ENCODE peak calls at places on chromosomes 1 and 21, in eight cellular contexts. Y is heart right ventricle, A is fibroblast of lung, V is breast epithelium, B is heart left ventricle, L is cardiac muscle cell, X is PC-3, J is left lung. K is an unnamed sample.

GRCh38 chr1:29360768-29361167 is 124.4 kb downstream of the PTPRU start:
- DNase-seq in B (no peak), L (no peak), V (no peak), Y (no peak), A (no peak), J (no peak), X (no peak), K (no peak)

GRCh38 chr1:43556772-43557171 is 26.1 kb downstream of the PTPRF start:
- DNase-seq in Y (no peak), X (no peak), J (no peak), V (no peak), A (no peak), L (no peak), B (no peak), K (no peak)

GRCh38 chr1:79912813-79913212 is 906.3 kb upstream of the ADGRL4 start:
- DNase-seq in X (no peak), J (no peak), A (peak; percentile 40), L (no peak), Y (no peak), B (no peak), V (no peak), K (no peak)

GRCh38 chr1:77820121-77820520 is 40.7 kb downstream of the MIGA1 start:
- DNase-seq in V (no peak), A (no peak), X (no peak), J (no peak), Y (no peak), L (no peak), B (no peak), K (no peak)

GRCh38 chr1:210635108-210635507 is 306.4 kb downstream of the HHAT start:
- DNase-seq in A (no peak), J (no peak), X (no peak), Y (no peak), V (no peak), L (no peak), B (no peak), K (peak; percentile 19)

GRCh38 chr1:42017730-42018129 is 99.0 kb upstream of the HIVEP3 start:
- DNase-seq in Y (no peak), V (no peak), X (no peak), L (no peak), A (no peak), B (no peak), J (no peak), K (no peak)

GRCh38 chr1:160925652-160926241 is 28.9 kb downstream of the ITLN2 start:
- DNase-seq in Y (no peak), J (no peak), L (no peak), A (no peak), B (no peak), X (peak; percentile 57), V (no peak), K (no peak)

GRCh38 chr1:36622741-36623648 is 140.3 kb upstream of the CSF3R start:
- DNase-seq in Y (no peak), X (no peak), L (no peak), A (no peak), B (no peak), V (no peak), J (no peak), K (no peak)

GRCh38 chr21:46606427-46606813 is 1.5 kb upstream of the S100B start:
- DNase-seq in V (no peak), B (no peak), Y (no peak), X (no peak), A (no peak), J (no peak), L (no peak), K (no peak)

GRCh38 chr21:44761011-44761729 is 40.5 kb downstream of the UBE2G2 start:
- DNase-seq in V (no peak), J (no peak), B (no peak), L (peak; percentile 30), X (peak; percentile 39), A (no peak), Y (no peak), K (peak; percentile 31)

GRCh38 chr1:213391445-213391844 is 340.4 kb downstream of the RPS6KC1 start:
- DNase-seq in A (no peak), X (no peak), V (no peak), L (no peak), J (no peak), B (no peak), Y (no peak), K (no peak)

GRCh38 chr1:25959626-25960025 is 38.2 kb downstream of the PAFAH2 start:
- DNase-seq in L (no peak), Y (no peak), X (no peak), B (no peak), J (no peak), V (no peak), A (peak; percentile 74), K (no peak)

GRCh38 chr1:23470282-23471070 is 13.5 kb downstream of the ASAP3 start:
- DNase-seq in V (no peak), Y (peak; percentile 71), L (no peak), A (peak; percentile 90), B (peak; percentile 58), X (no peak), J (peak; percentile 49), K (no peak)

GRCh38 chr1:112807999-112808398 is 92.9 kb upstream of the PPM1J start:
- DNase-seq in Y (no peak), B (peak; percentile 32), J (no peak), X (no peak), L (no peak), V (no peak), A (no peak), K (no peak)

GRCh38 chr21:45341779-45342178 is 54.1 kb upstream of the POFUT2 start:
- DNase-seq in Y (no peak), L (no peak), A (no peak), X (peak; percentile 47), J (no peak), B (no peak), V (no peak), K (peak; percentile 81)

GRCh38 chr1:117268926-117269378 is 58.2 kb upstream of the VTCN1 start:
- DNase-seq in Y (no peak), B (no peak), X (peak; percentile 74), V (peak; percentile 71), J (peak; percentile 32), A (no peak), L (peak; percentile 53), K (peak; percentile 35)

GRCh38 chr1:60149254-60149653 is 75.7 kb upstream of the C1orf87 start:
- DNase-seq in V (no peak), L (peak; percentile 13), A (no peak), J (peak; percentile 33), Y (peak; percentile 71), X (no peak), B (peak; percentile 49), K (peak; percentile 17)

GRCh38 chr1:207954104-207954503 is 43.2 kb upstream of the CD34 start:
- DNase-seq in X (no peak), J (no peak), V (no peak), A (no peak), Y (no peak), L (no peak), B (no peak), K (no peak)

DNA sequence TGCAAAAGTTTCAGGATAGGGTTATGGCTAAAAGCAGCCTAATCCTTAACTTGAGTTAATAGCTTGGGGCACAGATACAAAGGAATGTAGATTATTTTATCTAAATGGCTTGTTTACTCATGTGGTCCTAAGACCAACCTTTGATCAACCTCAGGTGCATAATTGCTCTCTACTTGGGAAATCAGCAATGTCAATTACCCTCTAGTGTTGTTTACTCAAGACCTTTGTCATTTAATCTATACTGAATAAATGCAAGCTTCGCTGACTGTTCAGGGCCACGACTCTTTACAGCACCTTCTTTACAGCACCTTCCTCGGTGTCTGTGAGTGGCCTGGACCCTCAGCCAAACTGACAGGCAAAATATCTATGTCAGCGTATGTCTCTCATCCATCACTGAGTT is 217.5 kb upstream of the MAP1LC3C start:
- DNase-seq in B (no peak), A (no peak), V (no peak), L (no peak), X (no peak), Y (no peak), J (no peak), K (no peak)
- H3K4me3 ChIP-seq in B (no peak overlapping the region), A (no peak overlapping the region), V (no peak overlapping the region), L (no peak overlapping the region), X (no peak overlapping the region), Y (no peak overlapping the region), J (no peak overlapping the region), K (no peak overlapping the region)

DNA sequence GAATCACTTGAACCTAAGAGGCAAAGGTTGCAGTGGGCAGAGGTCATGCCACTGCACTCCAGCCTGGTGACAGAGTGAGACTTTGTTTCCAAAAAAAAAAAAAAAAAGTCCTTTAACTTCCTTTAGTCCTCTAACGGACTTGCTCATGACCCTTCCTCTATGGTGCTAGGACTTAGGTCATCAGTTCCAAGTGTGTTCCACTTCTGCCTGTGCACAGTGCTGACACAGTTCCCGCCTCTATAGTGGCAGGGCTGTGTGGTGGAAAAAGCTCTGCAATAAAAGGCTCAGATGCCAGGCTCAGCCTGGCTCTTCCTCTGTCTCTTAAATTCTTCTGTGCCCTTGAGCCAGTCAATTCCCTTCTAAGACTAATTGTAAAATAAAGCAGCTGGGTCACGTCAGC is 22.0 kb downstream of the CC2D1B start:
- DNase-seq in Y (no peak), B (no peak), J (no peak), X (no peak), A (no peak), V (no peak), L (no peak), K (no peak)
- H3K27me3 ChIP-seq in Y (no peaks in the 10 kb centered on the region), B (no peaks in the 10 kb centered on the region), J (no peaks in the 10 kb centered on the region), X (no peaks in the 10 kb centered on the region), A (no peaks in the 10 kb centered on the region), V (no peaks in the 10 kb centered on the region), L (no peaks in the 10 kb centered on the region), K (no peaks in the 10 kb centered on the region)

GRCh38 chr1:111407297-111407696 is 20.2 kb downstream of the OVGP1 start:
- DNase-seq in V (no peak), L (no peak), Y (no peak), B (no peak), A (no peak), X (no peak), J (no peak), K (no peak)

GRCh38 chr1:111402083-111402482 is 25.5 kb downstream of the OVGP1 start:
- DNase-seq in V (no peak), A (no peak), L (no peak), J (no peak), X (no peak), Y (no peak), B (no peak), K (no peak)

GRCh38 chr1:111404588-111404987 is 22.9 kb downstream of the OVGP1 start:
- DNase-seq in V (no peak), B (no peak), X (no peak), A (no peak), L (no peak), Y (no peak), J (no peak), K (no peak)

DNA sequence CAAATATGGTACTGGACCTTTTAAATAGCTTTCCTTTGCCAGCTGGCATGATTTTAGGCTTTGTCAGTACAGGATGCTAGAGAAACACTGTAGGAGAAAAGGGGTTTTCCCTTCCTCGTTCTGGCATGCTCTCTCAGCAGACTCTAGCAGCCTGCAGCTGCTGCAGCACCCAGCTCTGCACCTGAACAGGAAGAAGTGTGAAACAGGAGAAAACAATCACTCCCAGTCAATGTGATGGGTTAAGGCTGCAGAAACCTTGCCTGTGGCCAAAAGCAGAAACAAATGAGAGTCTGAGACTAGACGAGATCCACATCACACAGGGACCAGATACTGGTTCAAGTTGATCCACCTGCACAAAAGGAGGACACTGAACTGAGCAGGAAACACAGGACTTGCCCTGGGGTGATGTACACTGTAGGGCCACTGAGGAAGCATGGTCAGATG is 21.2 kb downstream of the OVGP1 start:
- DNase-seq in B (peak; percentile 61), X (peak; percentile 59), V (no peak), L (no peak), Y (no peak), J (no peak), A (no peak), K (peak; percentile 62)
- H3K4me3 ChIP-seq in B (no peak overlapping the region), X (no peak overlapping the region), V (no peak overlapping the region), L (no peak overlapping the region), Y (no peak overlapping the region), J (no peak overlapping the region), A (no peak overlapping the region), K (no peak overlapping the region)

GRCh38 chr1:234125283-234125682 is 220.8 kb downstream of the SLC35F3 start:
- DNase-seq in J (no peak), X (peak; percentile 53), A (peak; percentile 3), V (no peak), L (peak; percentile 79), B (no peak), Y (no peak), K (peak; percentile 71)
- H3K27me3 ChIP-seq in J (no peaks in the 10 kb centered on the region), X (no peaks in the 10 kb centered on the region), A (no peaks in the 10 kb centered on the region), V (no peaks in the 10 kb centered on the region), L (peaks cover 20% of the 10 kb centered on the region), B (peaks cover 8% of the 10 kb centered on the region), Y (peaks cover 5% of the 10 kb centered on the region), K (no peaks in the 10 kb centered on the region)

K was measured in bronchial epithelial cell.